ENCODE peak calls at places on chromosomes 3 and 15, in seven cellular contexts. L is retinal pigment epithelial cell, B is adrenal gland, E is mesothelial cell of epicardium, S is heart right ventricle, N is cardiac muscle cell, K is endothelial cell. J is an unnamed sample.

GRCh38 chr3:17201538-17201937 is 316.8 kb downstream of the PLCL2 start:
- DNase-seq in L (no peak), B (no peak), E (no peak), S (no peak), N (no peak), K (no peak), J (no peak)

GRCh38 chr3:51706788-51707731 is at the start of gene GRM2:
- DNase-seq in L (peak), B (peak), E (peak), S (peak), N (peak), K (peak), J (no peak)

GRCh38 chr3:139120336-139120971 is 75.8 kb upstream of the PRR23C start:
- DNase-seq in L (no peak), B (peak), E (no peak), S (no peak), N (peak), K (peak), J (no peak)

GRCh38 chr3:123154346-123154985 is 47.3 kb upstream of the SEC22A start:
- DNase-seq in L (no peak), B (peak), E (no peak), S (no peak), N (no peak), K (no peak), J (peak)

GRCh38 chr3:99656606-99657005 is 18.2 kb downstream of the COL8A1 start:
- DNase-seq in L (no peak), B (no peak), E (no peak), S (no peak), N (no peak), K (no peak), J (no peak)

GRCh38 chr3:98681486-98681885 is 81.7 kb upstream of the ST3GAL6 start:
- DNase-seq in L (no peak), B (no peak), E (no peak), S (no peak), N (no peak), K (no peak), J (no peak)

GRCh38 chr3:100311011-100311410 is 23.5 kb upstream of the NIT2 start:
- DNase-seq in L (no peak), B (no peak), E (no peak), S (no peak), N (no peak), K (no peak), J (no peak)

GRCh38 chr3:148023994-148024393 is 614.8 kb downstream of the ZIC1 start:
- DNase-seq in L (no peak), B (no peak), E (no peak), S (peak), N (no peak), K (no peak), J (no peak)

GRCh38 chr3:59334585-59334984 is 284.8 kb upstream of the CFAP20DC start:
- DNase-seq in L (no peak), B (no peak), E (no peak), S (no peak), N (no peak), K (no peak), J (no peak)

GRCh38 chr3:49700453-49701128 is 11.2 kb downstream of the RNF123 start:
- DNase-seq in L (no peak), B (no peak), E (no peak), S (no peak), N (no peak), K (no peak), J (no peak)
- TF ChIP-seq CTCF in L (peak), B (no peak), E (no peak), S (no peak), N (peak), K (no peak), J (no peak)

GRCh38 chr15:31398677-31399260 is 72.1 kb downstream of the KLF13 start:
- DNase-seq in L (no peak), B (peak), E (no peak), S (no peak), N (no peak), K (no peak), J (no peak)

GRCh38 chr15:31401282-31401681 is 74.6 kb downstream of the KLF13 start:
- DNase-seq in L (no peak), B (no peak), E (no peak), S (no peak), N (no peak), K (no peak), J (no peak)

GRCh38 chr15:31400222-31400927 is 73.7 kb downstream of the KLF13 start:
- DNase-seq in L (no peak), B (no peak), E (no peak), S (no peak), N (no peak), K (no peak), J (no peak)

GRCh38 chr15:31397851-31398661 is 71.4 kb downstream of the KLF13 start:
- DNase-seq in L (no peak), B (peak), E (no peak), S (no peak), N (no peak), K (no peak), J (no peak)

DNA sequence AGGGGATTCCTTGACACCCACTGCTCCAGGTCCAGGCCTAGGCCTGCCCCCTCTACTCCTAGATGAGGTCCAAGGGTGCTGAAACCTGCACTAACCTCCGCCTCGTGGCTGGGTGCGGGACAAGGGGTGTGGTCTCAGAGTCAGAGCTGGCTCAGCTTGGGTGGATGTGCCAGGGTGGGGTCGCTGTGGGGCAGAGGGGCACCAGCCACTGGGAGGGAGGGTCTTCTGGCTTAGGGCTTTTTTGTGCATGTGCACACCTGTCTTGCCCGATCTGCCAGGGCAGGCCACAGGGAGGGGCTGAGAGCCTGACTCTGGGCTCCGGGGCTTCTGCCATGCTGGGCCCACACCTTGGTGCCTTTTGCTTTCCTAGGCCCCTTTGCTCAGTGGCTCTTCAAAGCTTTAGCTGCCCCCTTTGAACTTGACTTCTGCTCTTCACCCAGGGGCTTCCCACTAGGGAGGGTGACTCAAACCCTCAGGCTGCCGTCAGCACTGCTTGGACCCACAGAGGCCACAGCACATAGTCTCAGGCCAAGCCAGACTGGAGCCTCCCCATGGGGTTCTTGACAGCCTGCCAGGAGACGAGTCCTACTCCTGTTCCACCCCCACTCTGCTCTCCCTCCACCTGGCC is 73.0 kb downstream of the KLF13 start:
- DNase-seq in L (no peak), B (peak), E (no peak), S (no peak), N (no peak), K (no peak), J (no peak)
- TF ChIP-seq CTCF in L (no peak), B (no peak), E (no peak), S (no peak), N (no peak), K (no peak), J (no peak)

DNA sequence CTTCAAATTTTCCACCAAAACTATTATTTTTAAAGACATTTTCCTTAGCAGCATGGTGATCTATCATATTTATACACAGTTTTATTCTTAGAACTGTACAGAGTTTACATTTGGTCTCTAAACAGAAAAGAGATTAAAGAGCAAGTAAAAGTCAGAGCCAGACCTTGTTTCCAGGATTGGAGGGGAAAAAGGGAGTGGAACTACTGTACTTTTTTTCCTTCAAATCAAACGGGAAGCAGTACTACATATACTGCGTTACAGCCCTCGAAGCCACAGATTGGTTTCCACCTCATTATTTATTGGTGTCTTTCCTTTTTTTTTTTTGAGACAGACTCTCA is 6.6 kb downstream of the TJP1 start:
- DNase-seq in L (no peak), B (no peak), E (no peak), S (no peak), N (no peak), K (no peak), J (no peak)
- TF ChIP-seq CTCF in L (no peak), B (no peak), E (no peak), S (no peak), N (no peak), K (no peak), J (no peak)

DNA sequence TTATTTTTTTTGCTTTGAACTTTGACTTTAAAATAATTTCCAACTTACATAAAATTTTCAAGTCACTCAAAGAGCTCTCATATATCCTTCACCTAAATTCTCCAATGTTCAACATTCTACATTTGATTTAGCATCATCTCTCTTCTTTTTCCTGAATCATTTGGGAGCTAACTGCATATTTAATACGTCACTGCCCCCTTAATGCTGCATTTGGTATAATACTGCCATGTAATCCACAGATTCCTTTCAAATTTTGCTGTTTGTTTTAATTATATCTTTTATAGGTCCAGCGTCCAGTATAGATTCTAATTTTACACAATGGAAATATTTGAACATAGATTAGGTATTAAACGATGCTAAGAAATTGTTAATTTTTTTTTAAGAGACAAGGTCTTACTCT is 2.3 kb upstream of the EIF2AK4 start:
- DNase-seq in L (no peak), B (no peak), E (no peak), S (no peak), N (no peak), K (no peak), J (no peak)
- TF ChIP-seq CTCF in L (no peak), B (no peak), E (no peak), S (no peak), N (peak), K (no peak), J (no peak)